ENCODE peak calls at places on chromosomes 7 and 10, in nine cellular contexts. N is CD8-positive, alpha-beta memory T cell; H is neuronal stem cell; B is fibroblast of lung; C is iPS DF 6.9; O is cardiac muscle cell; L is right lobe of liver; D is K562; Y is uterus. E is an unnamed sample. For H3K4me1, the result is how much of the 10 kb centered on the place peaks cover.

GRCh38 chr7:40331915-40332314 is 197.1 kb downstream of the SUGCT start:
- DNase-seq in H (no peak), D (no peak), C (no peak), N (no peak), O (no peak), B (peak), Y (no peak), L (no peak), E (no peak)

GRCh38 chr7:150311711-150312110 is 11.4 kb upstream of the LRRC61 start:
- DNase-seq in C (no peak), Y (no peak), O (no peak), L (no peak), H (no peak), B (peak), D (peak), N (no peak), E (no peak)

GRCh38 chr7:17521437-17521836 is 223.0 kb downstream of the AHR start:
- DNase-seq in B (peak), N (no peak), D (no peak), L (no peak), Y (no peak), C (no peak), O (peak), H (no peak), E (no peak)

GRCh38 chr10:81036257-81036656 is 498.6 kb downstream of the SH2D4B start:
- DNase-seq in B (no peak), C (no peak), Y (no peak), O (no peak), D (no peak), H (no peak), N (no peak), L (no peak), E (no peak)

GRCh38 chr10:12484945-12485805 is 135.8 kb downstream of the CAMK1D start:
- DNase-seq in Y (no peak), O (peak), C (no peak), N (no peak), L (peak), D (no peak), B (no peak), H (no peak), E (peak)

GRCh38 chr7:22116451-22117027 is 170.8 kb upstream of the CDCA7L start:
- DNase-seq in H (no peak), B (peak), O (no peak), N (no peak), L (no peak), D (no peak), Y (no peak), C (no peak), E (no peak)

GRCh38 chr7:18126274-18126673 is 98.6 kb upstream of the PRPS1L1 start:
- DNase-seq in D (no peak), C (no peak), N (no peak), H (no peak), O (no peak), Y (no peak), L (no peak), B (no peak), E (no peak)

GRCh38 chr7:107103369-107103768 is 58.9 kb downstream of the PRKAR2B start:
- DNase-seq in D (peak), N (peak), O (peak), H (no peak), C (no peak), B (peak), Y (no peak), L (no peak), E (no peak)

GRCh38 chr7:139594911-139595476 is 71.5 kb downstream of the CLEC2L start:
- DNase-seq in O (no peak), B (peak), L (no peak), C (no peak), H (no peak), N (no peak), Y (no peak), D (no peak), E (no peak)

GRCh38 chr10:86773486-86773885 is 17.1 kb downstream of the BMPR1A start:
- DNase-seq in B (no peak), O (no peak), L (no peak), N (no peak), Y (no peak), D (no peak), H (no peak), C (no peak), E (no peak)

GRCh38 chr7:82697897-82698296 is 254.3 kb upstream of the CACNA2D1 start:
- DNase-seq in D (no peak), H (no peak), C (no peak), B (peak), Y (no peak), O (peak), N (no peak), L (no peak), E (no peak)

GRCh38 chr10:28240400-28240799 is 62.5 kb downstream of the MPP7 start:
- DNase-seq in C (no peak), D (no peak), H (no peak), L (no peak), N (no peak), Y (no peak), B (no peak), O (no peak), E (no peak)

GRCh38 chr10:70404906-70405824 is 1.2 kb downstream of the EIF4EBP2 start:
- DNase-seq in D (peak), N (peak), H (no peak), O (peak), L (peak), C (no peak), B (peak), Y (peak), E (peak)

GRCh38 chr10:6473901-6474370 is 106.1 kb downstream of the PRKCQ start:
- DNase-seq in N (peak), L (no peak), B (no peak), D (peak), H (no peak), O (no peak), C (no peak), Y (no peak), E (peak)

GRCh38 chr7:107020400-107020799 is 24.1 kb upstream of the PRKAR2B start:
- DNase-seq in Y (no peak), H (no peak), C (no peak), D (no peak), B (no peak), N (no peak), O (no peak), L (no peak), E (no peak)

GRCh38 chr10:76113952-76114351 is 682.5 kb downstream of the LRMDA start:
- DNase-seq in N (no peak), Y (no peak), C (no peak), L (no peak), B (peak), O (peak), D (no peak), H (peak), E (no peak)

GRCh38 chr10:49278497-49278902 is 20.5 kb upstream of the C10orf71 start:
- DNase-seq in Y (no peak), L (no peak), H (peak), C (no peak), N (no peak), O (no peak), D (peak), B (no peak), E (no peak)

GRCh38 chr10:91634898-91635297 is 2.0 kb upstream of the PPP1R3C start:
- DNase-seq in Y (no peak), L (no peak), H (no peak), B (no peak), N (no peak), D (no peak), O (no peak), C (no peak), E (no peak)
- H3K4me3 ChIP-seq in Y (no peak), L (no peak), H (no peak), B (no peak), N (no peak), D (no peak), O (no peak), C (no peak), E (no peak)

GRCh38 chr7:131081308-131081707 is 246.4 kb upstream of the MKLN1 start:
- DNase-seq in C (no peak), L (no peak), N (no peak), H (no peak), Y (no peak), B (no peak), D (no peak), O (no peak), E (no peak)
- H3K4me1 ChIP-seq in C (under half), L (under half), N (half or more), H (under half), Y (under half), B (under half), D (under half), O (under half), E (half or more)

GRCh38 chr10:29857843-29858242 is 201.5 kb downstream of the JCAD start:
- DNase-seq in B (no peak), O (no peak), N (no peak), Y (no peak), L (no peak), C (no peak), D (no peak), H (no peak), E (no peak)
- H3K27ac ChIP-seq in B (no peak), O (peak), N (no peak), Y (peak), L (no peak), C (no peak), D (no peak), H (no peak), E (no peak)

GRCh38 chr7:100964630-100965029 is 4.7 kb upstream of the MUC12 start:
- DNase-seq in L (no peak), O (no peak), D (peak), Y (no peak), H (no peak), B (no peak), N (no peak), C (no peak), E (no peak)

GRCh38 chr7:100966542-100967291 is 2.6 kb upstream of the MUC12 start:
- DNase-seq in C (no peak), N (no peak), B (no peak), D (peak), L (no peak), H (no peak), Y (no peak), O (no peak), E (no peak)

GRCh38 chr7:100965051-100965722 is 4.2 kb upstream of the MUC12 start:
- DNase-seq in D (no peak), L (no peak), B (no peak), N (no peak), Y (no peak), O (no peak), C (no peak), H (no peak), E (no peak)

GRCh38 chr7:100967292-100967863 is 2.0 kb upstream of the MUC12 start:
- DNase-seq in H (no peak), C (no peak), L (no peak), Y (no peak), D (peak), N (no peak), B (no peak), O (no peak), E (no peak)

GRCh38 chr7:100965723-100966541 is 3.4 kb upstream of the MUC12 start:
- DNase-seq in O (peak), L (peak), H (peak), C (peak), B (peak), D (peak), N (peak), Y (peak), E (peak)
- H3K4me3 ChIP-seq in O (peak), L (peak), H (peak), C (peak), B (no peak), D (peak), N (peak), Y (no peak), E (no peak)

DNA sequence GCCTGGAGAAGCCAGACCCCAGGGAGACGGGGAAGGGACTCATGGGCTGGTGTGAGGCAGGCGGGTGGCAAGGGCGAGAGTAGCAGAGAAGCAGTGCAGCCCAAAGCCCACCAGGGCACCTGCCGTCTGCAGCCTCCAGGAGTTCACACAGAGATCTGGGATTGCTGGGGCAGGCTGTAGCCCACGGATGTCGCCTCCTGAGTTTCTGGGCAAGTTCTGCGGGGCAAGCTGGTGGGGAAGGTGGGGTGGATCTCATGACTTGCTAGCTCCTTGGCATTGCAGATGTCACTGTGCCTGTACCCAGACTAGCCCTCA is 6.0 kb downstream of the ADCK2 start:
- DNase-seq in L (no peak), C (no peak), Y (no peak), N (no peak), D (no peak), O (no peak), H (no peak), B (no peak), E (no peak)
- H3K4me1 ChIP-seq in L (under half), C (under half), Y (under half), N (under half), D (under half), O (under half), H (under half), B (under half), E (under half)

DNA sequence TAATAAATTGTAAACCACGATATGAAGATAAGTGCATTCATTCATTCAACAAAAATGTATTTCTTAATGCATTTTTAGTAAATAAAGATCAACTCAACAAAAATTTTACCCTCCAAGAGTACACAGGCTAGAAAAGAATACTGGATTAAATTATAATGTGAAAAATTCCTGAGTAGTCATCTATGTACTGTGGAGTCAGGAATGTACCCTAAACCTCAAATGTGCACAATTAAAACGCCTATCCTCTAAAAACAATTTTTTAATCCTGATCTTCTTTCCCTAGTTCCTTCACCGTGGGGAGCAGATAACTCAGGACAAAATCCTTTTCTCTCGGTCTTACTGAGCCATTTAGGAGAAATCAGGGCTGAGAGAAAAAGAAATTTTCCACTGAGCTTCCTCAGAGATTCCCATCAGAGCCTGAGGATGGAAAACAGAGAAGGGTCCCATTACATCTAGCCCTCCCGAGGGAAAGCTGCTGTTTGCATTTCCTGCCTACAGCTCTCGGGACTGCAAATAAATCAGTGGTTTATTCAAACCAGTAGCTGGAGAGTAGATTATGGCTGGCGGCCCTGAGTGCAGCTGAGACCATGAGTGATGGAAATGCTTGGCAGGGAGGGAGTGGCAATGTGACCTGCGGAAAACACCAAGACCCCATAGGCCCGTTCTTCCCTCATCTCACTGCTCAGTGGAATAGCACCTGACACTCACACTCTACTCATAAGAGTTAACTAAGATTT is 7.4 kb downstream of the TAS2R40 start:
- DNase-seq in C (peak), B (no peak), L (no peak), N (no peak), O (no peak), H (no peak), Y (no peak), D (no peak), E (no peak)
- H3K27ac ChIP-seq in C (no peak), B (no peak), L (no peak), N (no peak), O (no peak), H (peak), Y (no peak), D (no peak), E (no peak)

DNA sequence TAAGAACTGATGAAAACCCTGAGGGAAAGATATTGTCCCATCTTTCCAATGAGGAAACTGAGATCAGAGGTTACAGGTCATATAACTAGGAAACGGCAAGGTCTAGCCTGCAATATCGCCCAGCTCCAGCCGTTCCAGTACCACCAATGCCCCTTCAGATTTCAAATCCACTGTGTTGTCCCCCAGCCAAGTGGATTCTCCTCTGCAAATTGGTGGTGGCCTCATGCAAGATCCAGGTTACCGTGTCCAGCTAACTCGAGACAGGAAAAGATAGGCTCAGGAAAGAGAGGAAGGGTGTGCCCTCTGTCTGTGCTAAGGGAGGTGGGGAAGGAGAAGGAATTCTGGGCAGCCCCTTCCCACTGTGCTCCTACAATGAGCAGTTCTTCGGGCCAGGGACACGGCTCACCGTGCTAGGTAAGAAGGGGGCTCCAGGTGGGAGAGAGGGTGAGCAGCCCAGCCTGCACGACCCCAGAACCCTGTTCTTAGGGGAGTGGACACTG is 25.3 kb downstream of the PRSS2 start:
- DNase-seq in L (no peak), D (no peak), N (no peak), C (no peak), B (no peak), Y (no peak), H (no peak), O (no peak), E (no peak)
- H3K4me3 ChIP-seq in L (no peak), D (no peak), N (peak), C (peak), B (peak), Y (no peak), H (no peak), O (no peak), E (peak)

E was measured in CD4-positive, CD25-positive, alpha-beta regulatory T cell.